ENCODE peak calls at places on chromosome 19, in seven cellular contexts. One of them, this sample, is unnamed.

GRCh38 chr19:55345818-55346724 is 6.4 kb downstream of the KMT5C start:
- DNase-seq in aorta: no peak
- DNase-seq in transverse colon: peak; percentile 72
- DNase-seq in adrenal gland: peak; percentile 61
- DNase-seq in Peyer's patch: peak; percentile 62
- DNase-seq in tibial artery: no peak
- DNase-seq in psoas muscle: peak; percentile 65
- DNase-seq in this sample: no peak

GRCh38 chr19:5308471-5309437 is 31.9 kb downstream of the PTPRS start:
- DNase-seq in aorta: peak; percentile 86
- DNase-seq in transverse colon: peak; percentile 62
- DNase-seq in adrenal gland: no peak
- DNase-seq in Peyer's patch: peak; percentile 55
- DNase-seq in tibial artery: peak; percentile 92
- DNase-seq in psoas muscle: peak; percentile 60
- DNase-seq in this sample: peak; percentile 54

GRCh38 chr19:18590273-18591272 is 2.0 kb downstream of the REX1BD start:
- DNase-seq in aorta: peak; percentile 67
- DNase-seq in transverse colon: peak; percentile 49
- DNase-seq in adrenal gland: peak; percentile 52
- DNase-seq in Peyer's patch: peak; percentile 60
- DNase-seq in tibial artery: peak; percentile 85
- DNase-seq in psoas muscle: peak; percentile 76
- DNase-seq in this sample: no peak

GRCh38 chr19:56321254-56321980 is 6.8 kb upstream of the ZSCAN5A start:
- DNase-seq in aorta: no peak
- DNase-seq in transverse colon: no peak
- DNase-seq in adrenal gland: no peak
- DNase-seq in Peyer's patch: no peak
- DNase-seq in tibial artery: no peak
- DNase-seq in psoas muscle: no peak
- DNase-seq in this sample: no peak

GRCh38 chr19:55500368-55500952 is 12.2 kb downstream of the SSC5D start:
- DNase-seq in aorta: peak; percentile 41
- DNase-seq in transverse colon: no peak
- DNase-seq in adrenal gland: no peak
- DNase-seq in Peyer's patch: no peak
- DNase-seq in tibial artery: no peak
- DNase-seq in psoas muscle: no peak
- DNase-seq in this sample: no peak

GRCh38 chr19:18063463-18063862 is 23.3 kb downstream of the IL12RB1 start:
- DNase-seq in aorta: no peak
- DNase-seq in transverse colon: no peak
- DNase-seq in adrenal gland: no peak
- DNase-seq in Peyer's patch: no peak
- DNase-seq in tibial artery: no peak
- DNase-seq in psoas muscle: no peak
- DNase-seq in this sample: no peak

GRCh38 chr19:6018786-6019185 is 40.8 kb upstream of the RANBP3 start:
- DNase-seq in aorta: peak; percentile 45
- DNase-seq in transverse colon: no peak
- DNase-seq in adrenal gland: no peak
- DNase-seq in Peyer's patch: no peak
- DNase-seq in tibial artery: no peak
- DNase-seq in psoas muscle: no peak
- DNase-seq in this sample: no peak

GRCh38 chr19:30870861-30871260 is 478.4 kb downstream of the TSHZ3 start:
- DNase-seq in aorta: no peak
- DNase-seq in transverse colon: no peak
- DNase-seq in adrenal gland: no peak
- DNase-seq in Peyer's patch: no peak
- DNase-seq in tibial artery: no peak
- DNase-seq in psoas muscle: no peak
- DNase-seq in this sample: no peak

GRCh38 chr19:18488838-18489626 is 32.8 kb downstream of the ELL start:
- DNase-seq in aorta: no peak
- DNase-seq in transverse colon: peak; percentile 45
- DNase-seq in adrenal gland: no peak
- DNase-seq in Peyer's patch: no peak
- DNase-seq in tibial artery: no peak
- DNase-seq in psoas muscle: no peak
- DNase-seq in this sample: peak; percentile 39

GRCh38 chr19:409006-409514 is at the start of gene C2CD4C:
- DNase-seq in aorta: peak; percentile 44
- DNase-seq in transverse colon: no peak
- DNase-seq in adrenal gland: no peak
- DNase-seq in Peyer's patch: peak; percentile 45
- DNase-seq in tibial artery: peak; percentile 50
- DNase-seq in psoas muscle: no peak
- DNase-seq in this sample: no peak

GRCh38 chr19:46133777-46134231 is 9.3 kb upstream of the IGFL3 start:
- DNase-seq in aorta: no peak
- DNase-seq in transverse colon: no peak
- DNase-seq in adrenal gland: no peak
- DNase-seq in Peyer's patch: no peak
- DNase-seq in tibial artery: no peak
- DNase-seq in psoas muscle: no peak
- DNase-seq in this sample: no peak

GRCh38 chr19:18418034-18418724 is 1.0 kb upstream of the SSBP4 start:
- DNase-seq in aorta: peak; percentile 85
- DNase-seq in transverse colon: no peak
- DNase-seq in adrenal gland: peak; percentile 61
- DNase-seq in Peyer's patch: peak; percentile 46
- DNase-seq in tibial artery: peak; percentile 80
- DNase-seq in psoas muscle: peak; percentile 60
- DNase-seq in this sample: no peak

GRCh38 chr19:41350735-41351338 is 2.9 kb downstream of the TGFB1 start:
- DNase-seq in aorta: no peak
- DNase-seq in transverse colon: no peak
- DNase-seq in adrenal gland: no peak
- DNase-seq in Peyer's patch: no peak
- DNase-seq in tibial artery: no peak
- DNase-seq in psoas muscle: no peak
- DNase-seq in this sample: peak; percentile 26

GRCh38 chr19:31315621-31316011 is 33.6 kb downstream of the TSHZ3 start:
- DNase-seq in aorta: no peak
- DNase-seq in transverse colon: no peak
- DNase-seq in adrenal gland: no peak
- DNase-seq in Peyer's patch: no peak
- DNase-seq in tibial artery: no peak
- DNase-seq in psoas muscle: no peak
- DNase-seq in this sample: no peak

GRCh38 chr19:58563823-58564222 is 5.4 kb upstream of the UBE2M start:
- DNase-seq in aorta: no peak
- DNase-seq in transverse colon: no peak
- DNase-seq in adrenal gland: no peak
- DNase-seq in Peyer's patch: peak; percentile 41
- DNase-seq in tibial artery: no peak
- DNase-seq in psoas muscle: no peak
- DNase-seq in this sample: no peak

GRCh38 chr19:47658431-47659383 is 49.8 kb downstream of the BICRA start:
- DNase-seq in aorta: no peak
- DNase-seq in transverse colon: peak; percentile 65
- DNase-seq in adrenal gland: no peak
- DNase-seq in Peyer's patch: peak; percentile 64
- DNase-seq in tibial artery: no peak
- DNase-seq in psoas muscle: no peak
- DNase-seq in this sample: no peak

GRCh38 chr19:18651300-18651699 is 14.5 kb downstream of the KLHL26 start:
- DNase-seq in aorta: no peak
- DNase-seq in transverse colon: no peak
- DNase-seq in adrenal gland: no peak
- DNase-seq in Peyer's patch: no peak
- DNase-seq in tibial artery: no peak
- DNase-seq in psoas muscle: no peak
- DNase-seq in this sample: no peak

GRCh38 chr19:7870571-7871279 is 3.5 kb downstream of the PRR36 start:
- DNase-seq in aorta: peak; percentile 75
- DNase-seq in transverse colon: peak; percentile 67
- DNase-seq in adrenal gland: peak; percentile 98
- DNase-seq in Peyer's patch: peak; percentile 63
- DNase-seq in tibial artery: no peak
- DNase-seq in psoas muscle: peak; percentile 56
- DNase-seq in this sample: peak; percentile 33

GRCh38 chr19:39971380-39971841 is 446 bp downstream of the PSMC4 start:
- DNase-seq in aorta: no peak
- DNase-seq in transverse colon: no peak
- DNase-seq in adrenal gland: no peak
- DNase-seq in Peyer's patch: no peak
- DNase-seq in tibial artery: no peak
- DNase-seq in psoas muscle: no peak
- DNase-seq in this sample: no peak

GRCh38 chr19:2111886-2112285 is 15.2 kb downstream of the IZUMO4 start:
- DNase-seq in aorta: no peak
- DNase-seq in transverse colon: no peak
- DNase-seq in adrenal gland: no peak
- DNase-seq in Peyer's patch: no peak
- DNase-seq in tibial artery: no peak
- DNase-seq in psoas muscle: no peak
- DNase-seq in this sample: no peak

GRCh38 chr19:15136234-15136954 is 29.2 kb downstream of the SYDE1 start:
- DNase-seq in aorta: no peak
- DNase-seq in transverse colon: no peak
- DNase-seq in adrenal gland: no peak
- DNase-seq in Peyer's patch: no peak
- DNase-seq in tibial artery: no peak
- DNase-seq in psoas muscle: no peak
- DNase-seq in this sample: no peak

GRCh38 chr19:38394488-38394887 is 6.0 kb downstream of the SPRED3 start:
- DNase-seq in aorta: no peak
- DNase-seq in transverse colon: no peak
- DNase-seq in adrenal gland: no peak
- DNase-seq in Peyer's patch: peak; percentile 59
- DNase-seq in tibial artery: no peak
- DNase-seq in psoas muscle: no peak
- DNase-seq in this sample: no peak

GRCh38 chr19:54190503-54190941 is 586 bp upstream of the TSEN34 start:
- DNase-seq in aorta: peak; percentile 100
- DNase-seq in transverse colon: peak; percentile 100
- DNase-seq in adrenal gland: peak; percentile 100
- DNase-seq in Peyer's patch: peak; percentile 100
- DNase-seq in tibial artery: peak; percentile 100
- DNase-seq in psoas muscle: peak; percentile 99
- DNase-seq in this sample: peak; percentile 100
- H3K4me1 ChIP-seq in aorta: no peaks in the 10 kb centered on the region
- H3K4me1 ChIP-seq in transverse colon: peaks cover 31% of the 10 kb centered on the region
- H3K4me1 ChIP-seq in adrenal gland: peaks cover 34% of the 10 kb centered on the region
- H3K4me1 ChIP-seq in Peyer's patch: no peaks in the 10 kb centered on the region
- H3K4me1 ChIP-seq in tibial artery: peaks cover 18% of the 10 kb centered on the region
- H3K4me1 ChIP-seq in psoas muscle: peaks cover 17% of the 10 kb centered on the region
- H3K4me1 ChIP-seq in this sample: peaks cover 10% of the 10 kb centered on the region

GRCh38 chr19:3978145-3978544 is 7.1 kb downstream of the EEF2 start:
- DNase-seq in aorta: no peak
- DNase-seq in transverse colon: no peak
- DNase-seq in adrenal gland: no peak
- DNase-seq in Peyer's patch: no peak
- DNase-seq in tibial artery: no peak
- DNase-seq in psoas muscle: no peak
- DNase-seq in this sample: no peak
- H3K27me3 ChIP-seq in aorta: no peaks in the 10 kb centered on the region
- H3K27me3 ChIP-seq in transverse colon: no peaks in the 10 kb centered on the region
- H3K27me3 ChIP-seq in adrenal gland: no peaks in the 10 kb centered on the region
- H3K27me3 ChIP-seq in Peyer's patch: no peaks in the 10 kb centered on the region
- H3K27me3 ChIP-seq in tibial artery: no peaks in the 10 kb centered on the region
- H3K27me3 ChIP-seq in psoas muscle: no peaks in the 10 kb centered on the region
- H3K27me3 ChIP-seq in this sample: no peaks in the 10 kb centered on the region

GRCh38 chr19:37014456-37014855 is 63.8 kb upstream of the ZNF420 start:
- DNase-seq in aorta: no peak
- DNase-seq in transverse colon: no peak
- DNase-seq in adrenal gland: no peak
- DNase-seq in Peyer's patch: no peak
- DNase-seq in tibial artery: no peak
- DNase-seq in psoas muscle: no peak
- DNase-seq in this sample: no peak

GRCh38 chr19:37007587-37008220 is 70.5 kb upstream of the ZNF420 start:
- DNase-seq in aorta: peak; percentile 58
- DNase-seq in transverse colon: peak; percentile 13
- DNase-seq in adrenal gland: peak; percentile 56
- DNase-seq in Peyer's patch: peak; percentile 50
- DNase-seq in tibial artery: no peak
- DNase-seq in psoas muscle: peak; percentile 62
- DNase-seq in this sample: peak; percentile 87

GRCh38 chr19:37012093-37012745 is 66.0 kb upstream of the ZNF420 start:
- DNase-seq in aorta: no peak
- DNase-seq in transverse colon: no peak
- DNase-seq in adrenal gland: no peak
- DNase-seq in Peyer's patch: no peak
- DNase-seq in tibial artery: no peak
- DNase-seq in psoas muscle: no peak
- DNase-seq in this sample: no peak

DNA sequence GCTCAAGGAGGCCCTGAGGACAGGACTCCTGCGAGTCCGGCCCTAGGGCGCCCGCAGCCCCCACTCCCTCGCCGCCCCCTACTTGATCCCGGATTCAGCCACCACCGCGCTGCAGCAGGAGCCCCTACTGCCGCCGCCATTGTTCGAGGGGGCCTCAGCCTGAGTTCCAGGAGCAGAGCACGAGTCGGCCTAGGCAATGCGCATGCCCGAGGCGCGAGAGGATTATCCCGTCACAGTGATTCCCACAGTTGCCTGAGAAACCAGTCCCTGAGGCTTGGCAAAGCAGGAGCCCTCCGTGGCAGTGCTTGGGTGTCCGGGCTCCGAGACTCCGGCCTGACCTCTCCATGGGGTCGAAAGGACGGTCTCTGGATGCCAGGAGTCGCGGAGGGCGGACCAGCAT is 68.4 kb upstream of the ZNF420 start:
- DNase-seq in aorta: no peak
- DNase-seq in transverse colon: no peak
- DNase-seq in adrenal gland: no peak
- DNase-seq in Peyer's patch: no peak
- DNase-seq in tibial artery: no peak
- DNase-seq in psoas muscle: no peak
- DNase-seq in this sample: no peak
- H3K9me3 ChIP-seq in aorta: peaks cover 24% of the 10 kb centered on the region
- H3K9me3 ChIP-seq in transverse colon: peaks cover 19% of the 10 kb centered on the region
- H3K9me3 ChIP-seq in adrenal gland: no peaks in the 10 kb centered on the region
- H3K9me3 ChIP-seq in Peyer's patch: peaks cover 34% of the 10 kb centered on the region
- H3K9me3 ChIP-seq in tibial artery: peaks cover 76% of the 10 kb centered on the region
- H3K9me3 ChIP-seq in psoas muscle: peaks cover 18% of the 10 kb centered on the region
- H3K9me3 ChIP-seq in this sample: peaks cover 71% of the 10 kb centered on the region

DNA sequence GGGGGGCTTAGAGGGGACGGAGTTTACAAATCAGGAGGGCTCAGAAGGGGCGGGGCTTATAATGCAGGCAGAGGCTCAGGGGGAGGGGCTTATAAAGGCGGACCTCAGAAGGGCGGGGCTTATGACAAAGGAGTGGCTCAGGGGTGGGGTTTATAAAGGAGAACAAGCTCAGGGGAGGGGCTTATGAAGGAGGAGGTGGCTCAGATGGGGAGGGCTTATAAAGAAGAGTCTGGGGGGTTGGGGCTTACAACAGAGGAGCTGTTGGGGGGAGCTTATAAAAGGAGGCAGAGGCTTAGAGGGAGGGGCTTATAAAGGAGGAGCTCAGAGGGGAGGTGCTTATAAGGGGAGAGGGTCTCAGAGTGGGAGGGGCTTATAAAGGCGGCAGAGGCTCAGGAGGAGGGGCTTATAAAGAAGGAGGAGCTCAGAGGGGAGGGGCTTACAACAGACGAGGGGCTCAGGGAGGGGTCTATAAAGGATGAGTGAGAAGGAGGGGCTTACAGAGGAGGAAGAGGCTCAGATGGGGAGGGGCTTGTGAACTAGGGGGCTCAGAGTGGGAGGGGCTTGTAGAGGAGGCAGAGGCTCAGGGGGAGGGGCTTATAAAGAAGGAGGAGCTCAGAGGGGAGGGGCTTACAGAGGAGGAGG is 1.0 kb downstream of the SMIM24 start:
- DNase-seq in aorta: no peak
- DNase-seq in transverse colon: peak; percentile 37
- DNase-seq in adrenal gland: no peak
- DNase-seq in Peyer's patch: peak; percentile 71
- DNase-seq in tibial artery: no peak
- DNase-seq in psoas muscle: no peak
- DNase-seq in this sample: no peak
- H3K4me1 ChIP-seq in aorta: no peaks in the 10 kb centered on the region
- H3K4me1 ChIP-seq in transverse colon: peaks cover 13% of the 10 kb centered on the region
- H3K4me1 ChIP-seq in adrenal gland: no peaks in the 10 kb centered on the region
- H3K4me1 ChIP-seq in Peyer's patch: no peaks in the 10 kb centered on the region
- H3K4me1 ChIP-seq in tibial artery: no peaks in the 10 kb centered on the region
- H3K4me1 ChIP-seq in psoas muscle: no peaks in the 10 kb centered on the region
- H3K4me1 ChIP-seq in this sample: no peaks in the 10 kb centered on the region